ENCODE peak calls at places on chromosomes 7 and 10, in ten cellular contexts. S is T-helper 2 cell; V is activated effector memory CD4-positive, alpha-beta T cell treated with Interleukin-2 at 50 U/mL for 16 hours; O is stimulated activated CD8-positive, alpha-beta memory T cell treated with anti-CD3 and anti-CD28 coated beads, Interleukin-2, amount 100 ng/mL, for 1 hour; D is T-cell; J is A172; X is H4; F is activated T-cell treated with anti-CD3 and anti-CD28 coated beads, Interleukin-2, amount 50 U/mL, for 72 hours; Z is adrenal gland; R is ACHN. C is an unnamed sample.

GRCh38 chr7:138008588-138009349 is 6.9 kb upstream of the CREB3L2 start:
- DNase-seq in D (peak), R (peak), F (peak), Z (no peak), V (no peak), J (peak), O (no peak), S (peak), X (peak), C (peak)

GRCh38 chr7:80890391-80890790 is 28.5 kb downstream of the SEMA3C start:
- DNase-seq in Z (no peak), D (no peak), X (no peak), J (no peak), R (no peak), F (no peak), S (no peak), V (no peak), O (no peak), C (no peak)

GRCh38 chr7:15007507-15007906 is 105.0 kb upstream of the DGKB start:
- DNase-seq in X (peak), R (peak), F (no peak), D (no peak), O (no peak), Z (no peak), J (peak), V (no peak), S (peak), C (no peak)

GRCh38 chr10:118042827-118043242 is 3.9 kb downstream of the RAB11FIP2 start:
- DNase-seq in X (no peak), Z (no peak), S (no peak), F (no peak), D (no peak), V (no peak), J (no peak), O (no peak), R (no peak), C (no peak)

GRCh38 chr7:91832493-91833045 is 47.9 kb downstream of the MTERF1 start:
- DNase-seq in V (no peak), J (no peak), R (no peak), F (no peak), X (no peak), Z (no peak), S (no peak), D (no peak), O (no peak), C (no peak)

GRCh38 chr7:38574121-38574520 is 57.1 kb downstream of the AMPH start:
- DNase-seq in F (no peak), J (peak), D (no peak), R (no peak), X (no peak), V (no peak), O (no peak), S (no peak), Z (no peak), C (no peak)

GRCh38 chr7:149081914-149082313 is 8.6 kb downstream of the ZNF786 start:
- DNase-seq in O (no peak), F (no peak), X (no peak), R (no peak), V (no peak), Z (no peak), S (no peak), J (no peak), D (no peak), C (no peak)

GRCh38 chr7:39583539-39583938 is 17.3 kb downstream of the YAE1 start:
- DNase-seq in O (no peak), D (no peak), R (no peak), F (no peak), J (no peak), V (no peak), Z (no peak), X (no peak), S (no peak), C (no peak)

GRCh38 chr7:91656486-91657237 is 223.8 kb downstream of the MTERF1 start:
- DNase-seq in V (no peak), Z (no peak), R (no peak), X (no peak), J (no peak), S (no peak), F (no peak), O (no peak), D (no peak), C (no peak)

GRCh38 chr10:600876-601275 is 88.6 kb downstream of the DIP2C start:
- DNase-seq in Z (no peak), R (no peak), D (no peak), F (no peak), O (no peak), X (no peak), J (no peak), S (no peak), V (no peak), C (no peak)

GRCh38 chr7:108408294-108409004 is 47.8 kb downstream of the NRCAM start:
- DNase-seq in J (no peak), V (no peak), O (no peak), S (no peak), X (no peak), Z (no peak), D (no peak), R (no peak), F (no peak), C (no peak)

GRCh38 chr10:97766106-97766810 is 5.5 kb downstream of the SFRP5 start:
- DNase-seq in F (no peak), V (no peak), O (no peak), D (no peak), J (no peak), R (no peak), Z (no peak), X (no peak), S (no peak), C (no peak)

GRCh38 chr10:130301026-130301892 is 165.1 kb downstream of the GLRX3 start:
- DNase-seq in J (no peak), S (peak), F (peak), R (no peak), V (peak), Z (peak), D (peak), X (peak), O (peak), C (no peak)

GRCh38 chr7:158827411-158828342 is 1.6 kb downstream of the ESYT2 start:
- DNase-seq in J (no peak), D (no peak), F (no peak), R (peak), Z (no peak), V (no peak), X (no peak), O (no peak), S (peak), C (no peak)

GRCh38 chr7:100169147-100169850 is 882 bp upstream of the GAL3ST4 start:
- DNase-seq in S (no peak), Z (no peak), F (no peak), J (no peak), V (no peak), R (no peak), O (no peak), D (no peak), X (no peak), C (no peak)

GRCh38 chr7:134741901-134742635 is 37.4 kb upstream of the CALD1 start:
- DNase-seq in J (peak), X (peak), S (peak), V (no peak), R (no peak), D (no peak), F (no peak), O (no peak), Z (no peak), C (peak)

GRCh38 chr10:34666008-34666700 is 148.9 kb downstream of the PARD3 start:
- DNase-seq in X (peak), O (no peak), R (peak), S (peak), V (no peak), Z (peak), D (no peak), J (peak), F (no peak), C (peak)

C was measured in hepatic stellate cell.